ENCODE peak calls at places on chromosomes 4 and X, in seven cellular contexts. H is stomach, G is neural crest cell, K is HFFc6, S is endodermal cell, U is fibroblast of lung, V is nephron progenitor cell. R is an unnamed sample.

GRCh38 chrX:20300822-20301221 is 34.1 kb upstream of the RPS6KA3 start:
- DNase-seq in H (no peak), G (no peak), K (no peak), S (no peak), U (no peak), V (no peak), R (no peak)

GRCh38 chr4:79210636-79211049 is 115.2 kb downstream of the NAA11 start:
- DNase-seq in H (no peak), G (no peak), K (no peak), S (no peak), U (no peak), V (no peak), R (no peak)

GRCh38 chr4:10114147-10114546 is 2.5 kb downstream of the WDR1 start:
- DNase-seq in H (no peak), G (no peak), K (no peak), S (no peak), U (no peak), V (no peak), R (no peak)

GRCh38 chr4:7941111-7942018 is 1.7 kb upstream of the AFAP1 start:
- DNase-seq in H (no peak), G (no peak), K (no peak), S (peak), U (no peak), V (no peak), R (no peak)

GRCh38 chrX:23497919-23498318 is 163.3 kb downstream of the PTCHD1 start:
- DNase-seq in H (no peak), G (no peak), K (no peak), S (no peak), U (no peak), V (no peak), R (no peak)

GRCh38 chr4:147547314-147548056 is 66.6 kb downstream of the EDNRA start:
- DNase-seq in H (no peak), G (no peak), K (peak), S (no peak), U (peak), V (no peak), R (no peak)

GRCh38 chr4:44679060-44679459 is 840 bp downstream of the GUF1 start:
- DNase-seq in H (no peak), G (no peak), K (no peak), S (no peak), U (no peak), V (no peak), R (no peak)

GRCh38 chr4:134388351-134388750 is 186.8 kb upstream of the PABPC4L start:
- DNase-seq in H (no peak), G (no peak), K (no peak), S (peak), U (no peak), V (no peak), R (no peak)

GRCh38 chrX:132127748-132128147 is at the start of gene FRMD7:
- DNase-seq in H (no peak), G (no peak), K (no peak), S (no peak), U (peak), V (peak), R (no peak)

GRCh38 chrX:118807151-118808017 is 16.2 kb upstream of the ZCCHC12 start:
- DNase-seq in H (peak), G (peak), K (peak), S (peak), U (peak), V (peak), R (peak)

GRCh38 chr4:86924805-86925204 is 10.0 kb upstream of the AFF1 start:
- DNase-seq in H (no peak), G (no peak), K (peak), S (peak), U (peak), V (no peak), R (no peak)

GRCh38 chrX:31524182-31524581 is 452.3 kb upstream of the FTHL17 start:
- DNase-seq in H (no peak), G (no peak), K (no peak), S (no peak), U (peak), V (no peak), R (no peak)

GRCh38 chr4:124566030-124566429 is 146.5 kb downstream of the ANKRD50 start:
- DNase-seq in H (no peak), G (no peak), K (no peak), S (no peak), U (no peak), V (no peak), R (no peak)

GRCh38 chr4:1395941-1396805 is 10.1 kb downstream of the NKX1-1 start:
- DNase-seq in H (no peak), G (no peak), K (no peak), S (peak), U (no peak), V (peak), R (no peak)

GRCh38 chr4:152106113-152106763 is 345.4 kb upstream of the GATB start:
- DNase-seq in H (peak), G (no peak), K (peak), S (no peak), U (peak), V (no peak), R (peak)

GRCh38 chr4:52861879-52862604 is at the start of gene RASL11B:
- DNase-seq in H (peak), G (peak), K (peak), S (peak), U (peak), V (peak), R (peak)

GRCh38 chrX:129768186-129768585 is 11.6 kb upstream of the SASH3 start:
- DNase-seq in H (no peak), G (no peak), K (no peak), S (no peak), U (no peak), V (no peak), R (no peak)

GRCh38 chr4:128450326-128451120 is 162.9 kb upstream of the PGRMC2 start:
- DNase-seq in H (no peak), G (no peak), K (peak), S (no peak), U (peak), V (no peak), R (no peak)

GRCh38 chr4:123444298-123444731 is 47.7 kb downstream of the SPRY1 start:
- DNase-seq in H (no peak), G (peak), K (no peak), S (peak), U (peak), V (peak), R (no peak)

GRCh38 chrX:108347800-108348199 is 90.4 kb downstream of the COL4A6 start:
- DNase-seq in H (no peak), G (peak), K (no peak), S (peak), U (no peak), V (peak), R (no peak)

GRCh38 chr4:38783109-38783460 is 295 bp upstream of the TLR10 start:
- DNase-seq in H (no peak), G (no peak), K (no peak), S (peak), U (no peak), V (no peak), R (no peak)
- TF ChIP-seq CTCF in H (no peak), G (peak), K (peak), S (peak), U (no peak), V (no peak), R (no peak)

DNA sequence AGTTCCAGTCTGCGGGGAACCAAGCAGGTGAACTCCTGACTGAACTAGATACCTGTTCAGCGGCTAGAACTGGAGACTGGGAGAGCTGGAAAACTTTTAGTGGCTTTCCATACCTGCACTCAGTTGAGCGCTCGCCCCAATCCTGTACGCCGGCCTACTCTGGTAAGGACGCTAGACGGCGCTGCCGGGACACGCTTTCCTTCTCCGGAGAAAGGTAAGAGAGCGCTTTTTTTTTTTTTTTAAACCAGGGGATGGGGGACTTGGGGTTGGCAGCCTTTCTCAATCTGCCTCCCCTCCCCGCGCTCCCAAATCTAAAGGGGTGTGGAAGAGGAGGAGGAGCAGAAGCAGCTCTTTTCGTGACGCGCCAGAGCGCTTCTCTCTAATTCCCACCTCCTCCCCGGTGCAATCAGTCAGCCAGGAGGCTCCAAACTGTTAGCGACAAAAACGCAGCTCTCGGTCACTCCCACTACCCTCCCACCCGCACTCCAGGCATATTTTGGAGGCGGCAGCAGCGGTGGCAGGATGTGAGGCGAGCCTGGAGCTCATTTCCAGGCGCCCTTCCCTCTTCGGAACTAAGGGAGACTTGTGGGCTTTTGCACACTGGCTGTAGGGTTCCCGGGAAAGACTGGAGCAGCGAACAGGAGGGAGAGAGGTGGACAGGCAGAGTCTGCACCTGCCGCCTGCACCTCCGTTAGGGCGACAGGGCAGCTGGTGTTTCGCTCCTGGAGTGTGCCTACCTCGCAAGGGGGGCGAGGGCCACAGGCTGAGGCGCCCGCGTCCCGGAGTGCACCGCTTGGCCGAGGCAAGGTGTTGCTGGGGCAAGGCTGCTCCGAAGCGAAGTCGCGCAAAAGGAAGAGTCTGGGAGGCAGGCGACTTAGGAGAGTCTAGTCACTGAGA is at the start of gene IL1RAPL2:
- DNase-seq in H (peak), G (peak), K (no peak), S (peak), U (peak), V (peak), R (no peak)
- TF ChIP-seq CTCF in H (peak), G (peak), K (peak), S (peak), U (peak), V (peak), R (peak)

DNA sequence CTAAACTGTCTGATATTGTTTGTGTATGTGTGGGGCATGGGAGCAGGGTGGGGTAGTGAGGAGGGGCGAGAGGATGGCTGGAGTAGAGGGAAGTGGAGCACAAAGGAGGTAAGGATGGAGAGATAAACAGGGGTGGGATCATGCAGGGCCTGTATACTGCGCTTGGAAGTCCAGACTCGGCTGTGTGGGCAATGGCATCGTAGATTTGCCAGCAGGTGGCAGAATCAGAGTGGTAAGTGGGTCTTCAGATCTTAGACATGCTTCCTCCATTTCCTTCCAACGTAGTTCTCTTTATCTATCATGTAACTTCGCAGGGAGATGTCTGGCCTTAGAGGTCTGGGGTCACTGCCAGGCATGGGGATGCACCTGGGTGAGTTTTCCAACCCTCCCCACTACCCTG is 155.5 kb downstream of the PDGFRA start:
- DNase-seq in H (peak), G (no peak), K (peak), S (peak), U (peak), V (no peak), R (no peak)
- TF ChIP-seq CTCF in H (no peak), G (peak), K (peak), S (peak), U (peak), V (no peak), R (peak)

DNA sequence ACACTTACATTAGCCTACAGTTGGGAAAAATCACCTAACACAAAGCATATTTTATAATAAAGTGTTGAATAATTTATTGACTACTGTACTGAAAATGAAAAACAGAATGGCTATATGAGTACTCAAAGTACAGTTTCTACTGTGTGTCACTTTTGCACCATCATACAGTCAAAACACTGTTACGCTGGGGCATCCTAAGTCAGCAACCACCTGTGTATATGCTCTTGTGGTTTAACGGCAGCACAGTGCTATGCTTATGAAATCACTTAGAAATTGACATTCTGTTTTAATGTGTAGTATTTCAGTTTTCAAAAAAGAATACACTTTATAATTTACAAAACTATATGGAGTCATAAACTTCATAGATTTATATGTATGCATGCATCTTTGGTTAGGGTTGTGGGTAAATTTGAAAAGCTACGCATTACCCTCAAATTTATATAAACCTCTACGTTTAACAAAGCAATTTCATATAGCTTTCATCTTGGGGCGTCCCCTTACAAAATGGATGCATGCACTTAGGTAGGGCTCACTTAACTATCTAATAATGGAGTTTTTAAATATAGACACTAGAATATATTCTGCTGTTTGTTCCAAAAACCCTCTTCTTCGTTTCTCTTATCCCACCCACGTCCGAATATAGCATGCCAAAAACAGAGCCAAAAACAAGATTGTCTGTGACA is 691 bp upstream of the NEIL3 start:
- DNase-seq in H (no peak), G (no peak), K (no peak), S (no peak), U (no peak), V (no peak), R (no peak)
- TF ChIP-seq CTCF in H (no peak), G (no peak), K (no peak), S (no peak), U (no peak), V (no peak), R (no peak)

DNA sequence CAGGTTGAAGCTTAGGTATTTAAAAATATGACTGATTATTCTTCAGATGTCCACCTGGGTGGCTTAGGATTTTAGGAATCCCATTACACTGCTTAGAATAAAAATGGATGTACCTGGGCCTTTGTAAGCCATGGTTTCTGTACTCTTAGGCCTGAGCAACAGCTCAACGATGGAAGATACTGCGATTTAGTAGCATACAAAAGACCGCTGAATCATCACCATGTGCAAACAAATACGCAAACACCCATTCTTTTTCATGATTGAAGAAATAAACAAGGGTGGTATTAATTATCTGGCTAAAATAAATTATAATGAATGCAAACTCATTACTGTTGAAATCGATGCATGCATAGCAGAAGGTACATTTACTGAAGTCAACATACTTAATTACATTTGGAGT is 188.9 kb downstream of the ZNF330 start:
- DNase-seq in H (no peak), G (no peak), K (no peak), S (no peak), U (no peak), V (no peak), R (no peak)
- TF ChIP-seq CTCF in H (no peak), G (no peak), K (no peak), S (no peak), U (no peak), V (no peak), R (no peak)

DNA sequence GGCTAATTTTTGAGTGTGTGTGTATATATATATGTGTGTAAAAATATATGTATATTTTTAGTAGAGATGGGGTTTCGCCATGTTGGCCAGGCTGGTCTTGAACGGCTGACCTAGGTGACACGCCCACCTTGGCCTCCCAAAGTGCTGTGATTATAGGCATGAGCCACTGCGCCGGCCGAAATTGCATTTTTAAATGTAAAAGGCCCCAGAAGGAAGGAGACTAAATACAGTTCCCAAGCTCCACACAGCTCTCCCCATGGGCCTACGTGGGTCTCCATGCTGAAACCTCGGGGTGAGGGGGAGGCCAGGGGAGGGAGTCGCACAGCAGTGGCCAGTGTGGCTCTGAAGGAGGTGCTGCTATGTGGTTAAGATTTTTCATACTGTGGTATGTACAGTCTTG is 12.8 kb upstream of the CDKN2AIP start:
- DNase-seq in H (no peak), G (no peak), K (no peak), S (no peak), U (no peak), V (no peak), R (no peak)
- TF ChIP-seq CTCF in H (no peak), G (no peak), K (no peak), S (no peak), U (no peak), V (no peak), R (no peak)

GRCh38 chr4:3421470-3421869 is 20.3 kb upstream of the HGFAC start:
- DNase-seq in H (no peak), G (no peak), K (no peak), S (peak), U (no peak), V (no peak), R (no peak)
- TF ChIP-seq CTCF in H (no peak), G (no peak), K (no peak), S (no peak), U (no peak), V (no peak), R (no peak)

GRCh38 chr4:37680089-37680488 is 6.1 kb downstream of the RELL1 start:
- DNase-seq in H (no peak), G (no peak), K (no peak), S (no peak), U (no peak), V (no peak), R (no peak)
- TF ChIP-seq CTCF in H (no peak), G (no peak), K (no peak), S (no peak), U (no peak), V (no peak), R (no peak)

DNA sequence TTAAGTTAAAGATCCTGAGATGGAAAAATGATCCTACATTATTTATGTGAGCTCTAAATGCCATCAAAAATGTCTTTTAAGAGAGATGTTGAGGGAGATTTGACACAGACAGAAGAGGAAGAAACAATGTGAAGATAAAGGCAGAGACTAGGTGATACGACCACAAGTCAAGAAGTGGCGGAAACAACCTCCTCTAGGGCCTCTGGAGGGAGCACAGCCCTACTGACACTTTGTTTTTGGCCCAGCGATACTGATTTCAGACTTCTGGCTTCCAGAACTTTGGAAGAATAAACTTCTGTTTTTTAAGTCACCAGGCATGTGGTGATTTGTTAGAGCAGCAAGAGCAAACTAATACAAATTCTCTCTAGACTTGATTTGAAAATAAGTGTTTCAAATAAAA is 1216.1 kb downstream of the FSTL5 start:
- DNase-seq in H (no peak), G (no peak), K (no peak), S (peak), U (no peak), V (no peak), R (no peak)
- TF ChIP-seq CTCF in H (no peak), G (no peak), K (no peak), S (peak), U (no peak), V (no peak), R (no peak)

R was measured in AG09319.